ENCODE peak calls at places on chromosomes 7 and 10, in ten cellular contexts. L is prostate gland; Z is hepatocyte; Q is CD8-positive, alpha-beta memory T cell; W is coronary artery; G is lung; J is spleen; N is SJSA1; R is breast epithelium; Y is testis. I is an unnamed sample.

GRCh38 chr7:55230014-55230413 is 135.1 kb upstream of the LANCL2 start:
- DNase-seq in Z (no peak), Q (no peak), Y (no peak), R (no peak), N (no peak), L (no peak), J (no peak), G (no peak), W (no peak), I (no peak)

GRCh38 chr10:37146443-37146842 is 21.0 kb downstream of the ANKRD30A start:
- DNase-seq in Y (peak; percentile 28), R (no peak), G (no peak), W (no peak), N (no peak), L (no peak), Q (no peak), J (no peak), Z (no peak), I (no peak)

GRCh38 chr10:80158126-80158525 is 25.6 kb downstream of the PLAC9 start:
- DNase-seq in Z (no peak), Y (no peak), R (no peak), Q (no peak), W (no peak), J (peak; percentile 39), N (no peak), L (no peak), G (no peak), I (no peak)

GRCh38 chr7:80279760-80280159 is 145.1 kb downstream of the GNAI1 start:
- DNase-seq in Y (peak; percentile 68), N (no peak), W (no peak), R (no peak), G (no peak), J (no peak), L (no peak), Q (no peak), Z (peak; percentile 13), I (no peak)

GRCh38 chr7:139589474-139589873 is 66.0 kb downstream of the CLEC2L start:
- DNase-seq in Z (no peak), L (no peak), G (no peak), R (no peak), N (no peak), Q (no peak), J (no peak), W (no peak), Y (peak; percentile 8), I (peak; percentile 32)

GRCh38 chr10:21398549-21399345 is 126.7 kb downstream of the SKIDA1 start:
- DNase-seq in Z (no peak), W (no peak), G (no peak), R (no peak), N (no peak), Q (no peak), J (no peak), L (no peak), Y (no peak), I (no peak)

GRCh38 chr7:142481548-142481947 is 223.7 kb upstream of the PRSS58 start:
- DNase-seq in Q (no peak), Z (no peak), L (no peak), N (no peak), W (no peak), R (no peak), G (no peak), J (no peak), Y (no peak), I (no peak)

GRCh38 chr10:96072673-96073072 is 29.3 kb downstream of the CCNJ start:
- DNase-seq in R (no peak), L (no peak), Y (no peak), G (no peak), Z (no peak), N (no peak), J (no peak), W (no peak), Q (no peak), I (no peak)

GRCh38 chr10:107425844-107426553 is 261.5 kb upstream of the SORCS1 start:
- DNase-seq in J (no peak), N (no peak), Y (no peak), W (no peak), Q (no peak), L (no peak), R (no peak), Z (no peak), G (no peak), I (no peak)

GRCh38 chr10:67883710-67884312 is 645 bp upstream of the SIRT1 start:
- DNase-seq in W (no peak), Z (no peak), Y (no peak), Q (no peak), G (no peak), L (peak; percentile 15), J (no peak), R (no peak), N (no peak), I (no peak)

GRCh38 chr7:2233876-2234275 is 1.1 kb upstream of the MAD1L1 start:
- DNase-seq in J (no peak), N (no peak), G (no peak), R (no peak), Q (no peak), W (no peak), Y (no peak), Z (no peak), L (no peak), I (no peak)

GRCh38 chr10:49365675-49366415 is 30.0 kb downstream of the DRGX start:
- DNase-seq in J (no peak), L (no peak), R (no peak), G (peak; percentile 24), N (peak; percentile 28), Y (no peak), Q (no peak), W (peak; percentile 50), Z (no peak), I (peak; percentile 50)

GRCh38 chr7:151925446-151926335 is 30.6 kb upstream of the GALNTL5 start:
- DNase-seq in N (no peak), R (peak; percentile 44), Q (no peak), J (peak; percentile 81), Y (peak; percentile 27), G (no peak), Z (no peak), L (peak; percentile 85), W (no peak), I (peak; percentile 74)

GRCh38 chr7:92722541-92722940 is 113.8 kb downstream of the CDK6 start:
- DNase-seq in R (no peak), Z (no peak), Q (no peak), J (no peak), L (no peak), N (no peak), W (no peak), G (no peak), Y (no peak), I (no peak)
- H3K4me3 ChIP-seq in R (no peak overlapping the region), Z (no peak overlapping the region), Q (no peak overlapping the region), J (no peak overlapping the region), L (no peak overlapping the region), N (no peak overlapping the region), W (no peak overlapping the region), G (no peak overlapping the region), Y (no peak overlapping the region), I (no peak overlapping the region)

GRCh38 chr7:47255007-47255406 is 326.9 kb downstream of the TNS3 start:
- DNase-seq in W (no peak), Z (no peak), J (no peak), L (no peak), R (no peak), N (no peak), Q (no peak), G (no peak), Y (no peak), I (no peak)
- H3K27ac ChIP-seq in W (no peak overlapping the region), Z (no peak overlapping the region), J (no peak overlapping the region), L (no peak overlapping the region), R (peak overlapping the region; percentile 91), N (no peak overlapping the region), Q (no peak overlapping the region), G (no peak overlapping the region), Y (peak overlapping the region; percentile 90), I (no peak overlapping the region)

DNA sequence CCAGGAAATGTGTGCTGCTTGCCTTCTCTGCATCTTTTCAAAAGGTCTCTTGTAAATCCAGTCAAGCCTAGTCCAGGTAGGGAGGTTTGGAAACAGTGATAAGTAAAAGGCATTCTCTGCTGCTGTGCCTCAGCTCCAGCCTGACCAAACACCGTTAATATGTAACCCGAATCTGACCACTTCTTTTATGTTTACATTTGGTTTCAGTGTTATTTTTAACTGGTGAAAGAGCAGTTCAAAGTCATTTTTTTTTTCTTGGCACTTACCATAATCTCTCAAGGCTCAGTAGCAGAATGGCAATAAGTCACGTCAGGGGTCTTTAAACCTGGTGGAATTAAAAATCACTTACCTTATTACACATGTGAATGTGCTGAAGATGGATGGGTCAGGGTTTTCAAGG is 216.8 kb downstream of the PTEN start:
- DNase-seq in G (no peak), R (no peak), W (no peak), J (no peak), Q (no peak), Z (peak; percentile 65), N (no peak), Y (no peak), L (peak; percentile 25), I (no peak)
- H3K4me3 ChIP-seq in G (no peak overlapping the region), R (no peak overlapping the region), W (no peak overlapping the region), J (no peak overlapping the region), Q (no peak overlapping the region), Z (no peak overlapping the region), N (no peak overlapping the region), Y (no peak overlapping the region), L (no peak overlapping the region), I (no peak overlapping the region)

GRCh38 chr7:27142562-27143021 is 889 bp downstream of the HOXA5 start:
- DNase-seq in N (no peak), Z (no peak), G (no peak), R (no peak), Y (peak; percentile 12), Q (no peak), J (no peak), W (no peak), L (no peak), I (no peak)

GRCh38 chr7:27140108-27140842 is 3.2 kb downstream of the HOXA5 start:
- DNase-seq in W (no peak), Q (no peak), R (peak; percentile 10), N (peak; percentile 28), Z (no peak), L (no peak), G (no peak), J (no peak), Y (peak; percentile 2), I (no peak)

GRCh38 chr7:27141138-27141537 is 2.3 kb downstream of the HOXA5 start:
- DNase-seq in Y (no peak), Z (no peak), Q (no peak), J (no peak), G (no peak), N (no peak), L (no peak), W (no peak), R (peak; percentile 15), I (no peak)

GRCh38 chr7:27143022-27143949 is at the start of gene HOXA5:
- DNase-seq in W (peak; percentile 62), L (peak; percentile 80), G (peak; percentile 66), Q (no peak), Y (peak; percentile 72), R (peak; percentile 94), J (peak; percentile 90), Z (no peak), N (peak; percentile 76), I (no peak)

GRCh38 chr7:27141591-27142561 is 1.6 kb downstream of the HOXA5 start:
- DNase-seq in R (peak; percentile 20), G (no peak), L (no peak), N (peak; percentile 50), Q (no peak), Z (no peak), W (peak; percentile 65), Y (peak; percentile 13), J (peak; percentile 68), I (no peak)
- H3K27ac ChIP-seq in R (peak overlapping the region; percentile 95), G (no peak overlapping the region), L (no peak overlapping the region), N (peak overlapping the region; percentile 4), Q (no peak overlapping the region), Z (no peak overlapping the region), W (peak overlapping the region; percentile 16), Y (no peak overlapping the region), J (peak overlapping the region; percentile 82), I (no peak overlapping the region)

GRCh38 chr10:71211759-71212248 is 566 bp upstream of the UNC5B start:
- DNase-seq in G (no peak), Y (no peak), R (no peak), N (no peak), J (no peak), W (no peak), Z (no peak), L (no peak), Q (no peak), I (no peak)
- H3K4me3 ChIP-seq in G (no peak overlapping the region), Y (peak overlapping the region; percentile 79), R (peak overlapping the region; percentile 90), N (peak overlapping the region; percentile 51), J (peak overlapping the region; percentile 70), W (peak overlapping the region; percentile 88), Z (peak overlapping the region; percentile 28), L (peak overlapping the region; percentile 64), Q (no peak overlapping the region), I (peak overlapping the region; percentile 59)

I was measured in right atrium auricular region.